ENCODE peak calls at places on chromosomes 4 and X, in nine cellular contexts. R is SJSA1; H is HCT116; U is cardiac muscle cell; L is ovary; N is naive thymus-derived CD4-positive, alpha-beta T cell; A is upper lobe of right lung; M is left lung; E is CD4-positive, alpha-beta memory T cell. X is an unnamed sample. For H3K9me3, the result is how much of the 10 kb centered on the place peaks cover.

GRCh38 chr4:88037447-88037846 is 30.0 kb downstream of the PKD2 start:
- DNase-seq in N (no peak), H (no peak), M (no peak), U (no peak), E (no peak), R (no peak), L (no peak), A (no peak), X (no peak)

GRCh38 chr4:85475631-85476233 is 782 bp downstream of the ARHGAP24 start:
- DNase-seq in A (peak), E (no peak), R (no peak), M (peak), U (peak), L (peak), H (no peak), N (no peak), X (no peak)

GRCh38 chr4:10120943-10121567 is 4.5 kb upstream of the WDR1 start:
- DNase-seq in N (no peak), A (no peak), E (no peak), R (no peak), U (no peak), H (no peak), M (no peak), L (no peak), X (no peak)

GRCh38 chr4:22170353-22170752 is 221.8 kb upstream of the KCNIP4 start:
- DNase-seq in A (no peak), H (no peak), L (no peak), N (no peak), E (no peak), R (no peak), U (no peak), M (no peak), X (no peak)

GRCh38 chr4:122341906-122342305 is 36.9 kb upstream of the ADAD1 start:
- DNase-seq in A (no peak), E (no peak), M (no peak), L (no peak), H (no peak), U (no peak), R (no peak), N (no peak), X (no peak)

GRCh38 chrX:17375361-17375630 is 296 bp downstream of the NHS start:
- DNase-seq in R (no peak), M (no peak), A (no peak), N (no peak), H (no peak), E (no peak), L (no peak), U (no peak), X (no peak)

GRCh38 chrX:39975094-39975865 is 122.5 kb downstream of the BCOR start:
- DNase-seq in L (no peak), M (peak), R (no peak), E (no peak), A (no peak), H (peak), U (no peak), N (no peak), X (no peak)

GRCh38 chr4:184400375-184400870 is 73.9 kb downstream of the IRF2 start:
- DNase-seq in M (no peak), L (no peak), N (no peak), U (no peak), H (no peak), R (peak), E (no peak), A (no peak), X (no peak)

GRCh38 chr4:152784490-152785195 is 4.9 kb downstream of the ARFIP1 start:
- DNase-seq in N (no peak), R (no peak), M (no peak), L (no peak), H (peak), A (no peak), E (no peak), U (no peak), X (no peak)

GRCh38 chr4:116688536-116688935 is 396.8 kb downstream of the TRAM1L1 start:
- DNase-seq in R (no peak), N (no peak), A (no peak), M (no peak), L (no peak), E (no peak), H (no peak), U (no peak), X (no peak)

GRCh38 chr4:476501-476900 is 22.5 kb downstream of the ZNF721 start:
- DNase-seq in N (no peak), L (no peak), R (no peak), M (no peak), A (no peak), E (no peak), H (no peak), U (no peak), X (no peak)

GRCh38 chr4:477686-478085 is 21.3 kb downstream of the ZNF721 start:
- DNase-seq in E (no peak), H (no peak), R (no peak), U (no peak), L (no peak), M (no peak), N (no peak), A (no peak), X (no peak)

GRCh38 chr4:472881-473574 is 25.9 kb downstream of the ZNF721 start:
- DNase-seq in N (peak), M (no peak), H (no peak), E (peak), L (no peak), A (no peak), U (no peak), R (no peak), X (no peak)

GRCh38 chr4:475962-476361 is 23.0 kb downstream of the ZNF721 start:
- DNase-seq in N (no peak), U (no peak), M (no peak), A (no peak), H (no peak), E (no peak), L (no peak), R (no peak), X (no peak)

GRCh38 chr4:473575-474457 is 25.1 kb downstream of the ZNF721 start:
- DNase-seq in H (peak), N (peak), A (peak), U (peak), R (peak), E (peak), L (peak), M (peak), X (peak)
- H3K9me3 ChIP-seq in H (under half), N (half or more), A (under half), U (under half), R (under half), E (under half), L (under half), M (under half), X (under half)

GRCh38 chr4:182258441-182259031 is 15.3 kb downstream of the TENM3 start:
- DNase-seq in H (no peak), E (no peak), M (no peak), A (no peak), U (no peak), R (no peak), N (no peak), L (no peak), X (no peak)
- H3K27ac ChIP-seq in H (no peak), E (no peak), M (no peak), A (no peak), U (no peak), R (no peak), N (no peak), L (no peak), X (no peak)

GRCh38 chr4:16790508-16790907 is 107.9 kb downstream of the LDB2 start:
- DNase-seq in E (no peak), M (no peak), L (no peak), H (no peak), R (no peak), A (no peak), U (no peak), N (no peak), X (no peak)
- H3K4me3 ChIP-seq in E (no peak), M (no peak), L (no peak), H (no peak), R (no peak), A (no peak), U (no peak), N (no peak), X (no peak)

GRCh38 chr4:11842620-11843263 is 414.0 kb upstream of the HS3ST1 start:
- DNase-seq in A (no peak), M (no peak), N (no peak), R (no peak), E (no peak), H (no peak), U (no peak), L (no peak), X (no peak)

GRCh38 chr4:11843927-11844326 is 415.2 kb upstream of the HS3ST1 start:
- DNase-seq in A (no peak), M (no peak), U (peak), N (no peak), H (no peak), E (no peak), R (no peak), L (no peak), X (no peak)

GRCh38 chr4:11847161-11847560 is 418.5 kb upstream of the HS3ST1 start:
- DNase-seq in H (no peak), E (no peak), N (no peak), R (no peak), A (no peak), L (no peak), U (no peak), M (no peak), X (no peak)

DNA sequence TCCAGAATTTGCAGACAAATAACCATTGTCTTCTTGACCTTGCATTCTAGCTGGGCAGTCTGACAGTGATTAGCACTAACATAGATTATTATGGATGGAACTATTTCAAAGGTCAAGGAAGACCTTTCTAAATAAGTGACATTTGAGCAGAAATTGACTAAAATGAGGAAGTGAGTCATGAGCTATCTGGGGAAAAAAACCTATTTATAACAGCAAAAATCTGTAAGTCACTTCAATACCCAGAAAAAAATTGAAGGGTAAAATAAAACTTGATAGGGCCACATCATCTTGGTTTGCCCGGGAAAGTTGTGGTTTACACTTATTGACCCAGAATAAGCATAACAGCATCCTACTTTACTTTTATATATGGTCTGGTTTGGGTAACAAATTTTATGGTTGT is 414.6 kb upstream of the HS3ST1 start:
- DNase-seq in H (no peak), E (no peak), A (no peak), M (no peak), L (no peak), R (no peak), U (no peak), N (no peak), X (no peak)
- H3K9me3 ChIP-seq in H (under half), E (under half), A (under half), M (under half), L (under half), R (under half), U (under half), N (under half), X (under half)

GRCh38 chr4:175418511-175418910 is 393.6 kb downstream of the GPM6A start:
- DNase-seq in E (peak), L (no peak), H (no peak), N (no peak), U (no peak), M (no peak), A (no peak), R (peak), X (no peak)
- H3K27ac ChIP-seq in E (no peak), L (no peak), H (no peak), N (no peak), U (no peak), M (no peak), A (no peak), R (peak), X (no peak)

GRCh38 chr4:32589853-32590252 is 1869.7 kb downstream of the PCDH7 start:
- DNase-seq in R (no peak), U (no peak), N (no peak), M (no peak), L (no peak), H (no peak), A (no peak), E (no peak), X (no peak)
- H3K4me3 ChIP-seq in R (no peak), U (no peak), N (no peak), M (no peak), L (no peak), H (no peak), A (no peak), E (no peak), X (no peak)

DNA sequence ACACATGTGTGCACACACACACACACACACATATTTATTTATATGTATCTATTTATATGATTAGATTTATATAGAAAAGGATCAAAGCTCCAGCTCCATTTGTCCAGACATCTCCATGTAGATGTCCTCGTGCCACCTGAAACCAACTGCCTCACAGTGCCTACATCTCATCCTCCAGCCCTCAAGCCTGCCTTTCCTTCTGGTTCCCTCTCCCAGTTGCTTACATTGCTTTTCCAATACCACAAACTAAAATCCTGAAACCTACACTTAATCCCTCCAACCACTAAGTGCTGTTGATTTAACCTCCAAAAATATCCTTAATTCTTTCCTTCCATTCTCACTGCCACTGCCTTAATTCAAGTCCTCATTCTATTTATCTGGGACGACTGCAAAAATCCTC is 51.4 kb downstream of the STBD1 start:
- DNase-seq in L (no peak), R (no peak), U (no peak), A (no peak), H (no peak), E (no peak), N (no peak), M (no peak), X (no peak)
- H3K9me3 ChIP-seq in L (under half), R (under half), U (under half), A (under half), H (under half), E (under half), N (under half), M (under half), X (under half)

GRCh38 chr4:48791313-48791712 is 11.2 kb upstream of the FRYL start:
- DNase-seq in U (no peak), H (no peak), M (no peak), R (no peak), A (no peak), E (no peak), N (no peak), L (no peak), X (no peak)
- H3K27ac ChIP-seq in U (no peak), H (no peak), M (no peak), R (no peak), A (no peak), E (no peak), N (no peak), L (no peak), X (no peak)

DNA sequence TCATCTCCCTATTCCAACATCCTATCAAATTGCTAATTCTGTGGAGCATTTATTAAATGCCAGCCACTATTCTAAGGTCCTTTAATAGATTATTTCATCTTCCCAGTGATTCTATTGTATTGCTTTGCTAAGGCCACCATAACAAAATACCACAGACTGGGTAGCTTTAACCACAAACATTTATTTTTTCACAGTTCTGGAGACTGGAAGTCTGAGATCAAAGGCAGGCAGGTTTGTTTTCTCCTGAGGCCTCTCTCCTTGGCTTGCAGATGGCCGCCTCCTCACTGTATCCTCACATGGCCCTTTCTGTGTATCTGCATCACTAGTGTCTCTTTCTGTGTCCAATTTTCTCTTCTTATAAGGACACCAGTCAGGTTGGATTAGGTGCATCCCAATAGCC is 64.5 kb downstream of the CPE start:
- DNase-seq in R (no peak), U (no peak), L (no peak), A (no peak), M (no peak), E (no peak), H (no peak), N (no peak), X (no peak)
- H3K4me3 ChIP-seq in R (no peak), U (no peak), L (no peak), A (no peak), M (no peak), E (no peak), H (no peak), N (no peak), X (no peak)

DNA sequence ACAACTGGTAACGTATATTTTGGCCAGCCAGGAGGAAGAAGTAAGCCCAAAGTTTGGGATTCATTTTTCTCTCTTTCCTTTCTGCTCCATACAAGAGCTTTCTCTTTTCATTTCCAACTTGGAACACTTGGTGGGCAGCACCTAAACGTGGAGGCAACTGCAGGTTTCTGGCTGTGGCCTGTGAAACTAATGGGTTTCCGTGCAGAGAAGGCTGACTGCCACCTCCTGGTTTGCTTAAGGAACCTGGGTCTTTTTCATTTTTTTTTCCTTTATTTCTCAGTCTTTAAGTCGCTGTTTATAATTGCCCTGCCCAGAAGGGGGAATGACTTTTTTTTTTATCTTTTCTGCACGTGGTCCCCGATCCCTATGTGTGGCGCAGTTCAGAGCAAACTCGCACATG is 15.4 kb downstream of the ZNF718 start:
- DNase-seq in N (no peak), R (no peak), U (no peak), M (no peak), A (no peak), E (no peak), L (no peak), H (no peak), X (no peak)
- H3K9me3 ChIP-seq in N (half or more), R (under half), U (under half), M (half or more), A (half or more), E (under half), L (under half), H (under half), X (under half)

X was measured in CD8-positive, alpha-beta memory T cell.